ENCODE peak calls at places on chromosomes 11 and 22, in six cellular contexts. One of them, this sample, is unnamed.
A peak's percentile ranks its signal among the peaks of the same experiment; 100 is the strongest.

GRCh38 chr22:50576070-50576469 is 2.2 kb downstream of the CPT1B start:
- DNase-seq in H1: no peak
- DNase-seq in HCT116: peak; percentile 52
- DNase-seq in NT2/D1: no peak
- DNase-seq in GM12878: no peak
- DNase-seq in HepG2: peak; percentile 81
- DNase-seq in this sample: peak; percentile 79

GRCh38 chr11:44036811-44037657 is 10.7 kb upstream of the ACCSL start:
- DNase-seq in H1: peak; percentile 80
- DNase-seq in HCT116: peak; percentile 61
- DNase-seq in NT2/D1: peak; percentile 77
- DNase-seq in GM12878: peak; percentile 4
- DNase-seq in HepG2: peak; percentile 63
- DNase-seq in this sample: peak; percentile 69

GRCh38 chr11:65103476-65103875 is 7.5 kb downstream of the VPS51 start:
- DNase-seq in H1: no peak
- DNase-seq in HCT116: no peak
- DNase-seq in NT2/D1: no peak
- DNase-seq in GM12878: no peak
- DNase-seq in HepG2: no peak
- DNase-seq in this sample: no peak

GRCh38 chr11:58926695-58927094 is 12.6 kb upstream of the GLYATL1 start:
- DNase-seq in H1: no peak
- DNase-seq in HCT116: no peak
- DNase-seq in NT2/D1: no peak
- DNase-seq in GM12878: no peak
- DNase-seq in HepG2: no peak
- DNase-seq in this sample: no peak

GRCh38 chr22:24039046-24039445 is 27.9 kb downstream of the CABIN1 start:
- DNase-seq in H1: no peak
- DNase-seq in HCT116: no peak
- DNase-seq in NT2/D1: no peak
- DNase-seq in GM12878: no peak
- DNase-seq in HepG2: no peak
- DNase-seq in this sample: no peak

GRCh38 chr11:66291706-66292542 is at the start of gene TMEM151A:
- DNase-seq in H1: peak; percentile 63
- DNase-seq in HCT116: no peak
- DNase-seq in NT2/D1: no peak
- DNase-seq in GM12878: no peak
- DNase-seq in HepG2: no peak
- DNase-seq in this sample: no peak

GRCh38 chr11:129374993-129375721 is 491 bp upstream of the BARX2 start:
- DNase-seq in H1: peak; percentile 70
- DNase-seq in HCT116: no peak
- DNase-seq in NT2/D1: no peak
- DNase-seq in GM12878: no peak
- DNase-seq in HepG2: no peak
- DNase-seq in this sample: no peak

GRCh38 chr11:64229090-64229958 is 1.0 kb upstream of the DNAJC4 start:
- DNase-seq in H1: no peak
- DNase-seq in HCT116: no peak
- DNase-seq in NT2/D1: no peak
- DNase-seq in GM12878: no peak
- DNase-seq in HepG2: no peak
- DNase-seq in this sample: no peak

GRCh38 chr11:11717064-11717725 is 95.4 kb upstream of the GALNT18 start:
- DNase-seq in H1: no peak
- DNase-seq in HCT116: no peak
- DNase-seq in NT2/D1: no peak
- DNase-seq in GM12878: no peak
- DNase-seq in HepG2: no peak
- DNase-seq in this sample: no peak

GRCh38 chr22:32728291-32728690 is 73.2 kb upstream of the TIMP3 start:
- DNase-seq in H1: no peak
- DNase-seq in HCT116: no peak
- DNase-seq in NT2/D1: no peak
- DNase-seq in GM12878: no peak
- DNase-seq in HepG2: no peak
- DNase-seq in this sample: no peak

GRCh38 chr11:77819921-77820564 is 479 bp downstream of the RSF1 start:
- DNase-seq in H1: peak; percentile 83
- DNase-seq in HCT116: no peak
- DNase-seq in NT2/D1: peak; percentile 48
- DNase-seq in GM12878: no peak
- DNase-seq in HepG2: peak; percentile 9
- DNase-seq in this sample: peak; percentile 81

DNA sequence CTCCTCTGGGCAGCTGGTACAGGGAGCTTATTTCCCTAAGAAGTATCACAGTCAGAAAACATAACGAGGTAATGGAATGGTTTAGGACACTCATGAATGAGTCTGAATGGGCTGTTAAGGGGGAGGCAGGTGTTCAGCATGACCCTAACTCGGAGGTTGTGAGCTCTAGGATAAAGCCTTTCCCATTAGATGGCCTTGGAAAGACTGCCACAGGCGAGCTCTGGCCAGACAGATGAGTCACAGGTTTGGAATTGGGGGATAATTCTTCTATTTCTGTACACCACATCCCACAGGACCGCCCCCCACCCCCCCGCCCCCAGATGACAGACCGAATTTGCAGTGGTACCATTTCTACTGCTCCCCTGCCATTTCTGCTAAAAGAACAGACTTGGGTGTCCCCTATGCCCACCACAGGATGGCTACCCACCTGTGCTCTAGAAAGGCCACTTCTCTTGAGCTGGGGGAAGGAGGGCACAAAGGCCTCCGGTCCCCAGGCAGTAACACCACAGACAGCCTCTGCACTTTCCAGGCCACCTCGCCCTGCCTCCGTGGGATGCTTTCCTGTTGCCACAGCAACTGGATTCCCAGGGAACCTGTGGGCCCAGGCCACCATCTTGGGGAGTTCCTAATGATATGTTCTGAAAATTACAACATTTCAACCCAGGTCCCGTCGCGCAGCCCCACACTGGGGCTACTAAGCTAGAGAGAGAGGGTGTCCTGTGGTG is 76.7 kb downstream of the TRIM29 start:
- DNase-seq in H1: peak; percentile 43
- DNase-seq in HCT116: no peak
- DNase-seq in NT2/D1: no peak
- DNase-seq in GM12878: no peak
- DNase-seq in HepG2: no peak
- DNase-seq in this sample: no peak
- TF ChIP-seq ZNF274 in H1: no peak
- TF ChIP-seq ZNF274 in HCT116: no peak
- TF ChIP-seq ZNF274 in NT2/D1: no peak
- TF ChIP-seq ZNF274 in GM12878: no peak
- TF ChIP-seq ZNF274 in HepG2: no peak
- TF ChIP-seq ZNF274 in this sample: no peak

GRCh38 chr22:37010976-37011375 is 8.3 kb downstream of the TST start:
- DNase-seq in H1: no peak
- DNase-seq in HCT116: no peak
- DNase-seq in NT2/D1: no peak
- DNase-seq in GM12878: no peak
- DNase-seq in HepG2: no peak
- DNase-seq in this sample: no peak

GRCh38 chr22:37012262-37012904 is 6.9 kb downstream of the TST start:
- DNase-seq in H1: no peak
- DNase-seq in HCT116: no peak
- DNase-seq in NT2/D1: no peak
- DNase-seq in GM12878: no peak
- DNase-seq in HepG2: no peak
- DNase-seq in this sample: no peak

GRCh38 chr22:37011472-37011871 is 7.8 kb downstream of the TST start:
- DNase-seq in H1: no peak
- DNase-seq in HCT116: no peak
- DNase-seq in NT2/D1: no peak
- DNase-seq in GM12878: no peak
- DNase-seq in HepG2: no peak
- DNase-seq in this sample: no peak

GRCh38 chr22:37014415-37014806 is 4.8 kb downstream of the TST start:
- DNase-seq in H1: no peak
- DNase-seq in HCT116: no peak
- DNase-seq in NT2/D1: no peak
- DNase-seq in GM12878: no peak
- DNase-seq in HepG2: no peak
- DNase-seq in this sample: no peak

DNA sequence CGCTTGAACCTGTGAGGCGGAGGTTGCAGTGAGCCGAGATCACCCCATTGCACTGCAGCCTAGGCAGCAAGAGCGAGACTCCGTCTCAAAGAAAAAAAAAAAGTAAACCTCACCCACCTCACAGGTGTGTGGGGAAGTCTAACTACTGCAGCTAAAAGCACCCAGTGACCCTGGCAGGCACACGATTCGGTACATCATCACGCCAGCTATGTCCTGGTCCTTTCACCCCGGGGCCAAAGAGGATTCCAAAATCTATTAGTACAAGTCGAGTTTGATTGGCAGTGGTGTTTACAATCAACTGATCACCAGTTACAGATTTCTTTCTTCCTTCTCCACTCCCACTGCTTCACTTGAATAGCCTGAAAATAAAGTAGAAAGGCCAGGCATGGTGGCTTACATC is 6.3 kb downstream of the TST start:
- DNase-seq in H1: no peak
- DNase-seq in HCT116: no peak
- DNase-seq in NT2/D1: no peak
- DNase-seq in GM12878: no peak
- DNase-seq in HepG2: no peak
- DNase-seq in this sample: no peak
- TF ChIP-seq ZNF274 in H1: no peak
- TF ChIP-seq ZNF274 in HCT116: no peak
- TF ChIP-seq ZNF274 in NT2/D1: no peak
- TF ChIP-seq ZNF274 in GM12878: no peak
- TF ChIP-seq ZNF274 in HepG2: no peak
- TF ChIP-seq ZNF274 in this sample: no peak

GRCh38 chr11:126112547-126112946 is 49.9 kb upstream of the CDON start:
- DNase-seq in H1: no peak
- DNase-seq in HCT116: no peak
- DNase-seq in NT2/D1: no peak
- DNase-seq in GM12878: no peak
- DNase-seq in HepG2: no peak
- DNase-seq in this sample: no peak

GRCh38 chr11:126113012-126113411 is 50.3 kb upstream of the CDON start:
- DNase-seq in H1: no peak
- DNase-seq in HCT116: no peak
- DNase-seq in NT2/D1: no peak
- DNase-seq in GM12878: no peak
- DNase-seq in HepG2: no peak
- DNase-seq in this sample: no peak

GRCh38 chr11:126106929-126107328 is 44.3 kb upstream of the CDON start:
- DNase-seq in H1: no peak
- DNase-seq in HCT116: no peak
- DNase-seq in NT2/D1: no peak
- DNase-seq in GM12878: no peak
- DNase-seq in HepG2: no peak
- DNase-seq in this sample: no peak

GRCh38 chr11:126111458-126112116 is 48.9 kb upstream of the CDON start:
- DNase-seq in H1: no peak
- DNase-seq in HCT116: no peak
- DNase-seq in NT2/D1: no peak
- DNase-seq in GM12878: no peak
- DNase-seq in HepG2: no peak
- DNase-seq in this sample: no peak

GRCh38 chr11:126109941-126110731 is 47.5 kb upstream of the CDON start:
- DNase-seq in H1: no peak
- DNase-seq in HCT116: no peak
- DNase-seq in NT2/D1: no peak
- DNase-seq in GM12878: no peak
- DNase-seq in HepG2: no peak
- DNase-seq in this sample: no peak
- TF ChIP-seq ZNF274 in H1: no peak
- TF ChIP-seq ZNF274 in HCT116: no peak
- TF ChIP-seq ZNF274 in NT2/D1: no peak
- TF ChIP-seq ZNF274 in GM12878: no peak
- TF ChIP-seq ZNF274 in HepG2: no peak
- TF ChIP-seq ZNF274 in this sample: no peak

GRCh38 chr11:112563808-112564207 is 303.1 kb upstream of the PLET1 start:
- DNase-seq in H1: no peak
- DNase-seq in HCT116: no peak
- DNase-seq in NT2/D1: no peak
- DNase-seq in GM12878: no peak
- DNase-seq in HepG2: no peak
- DNase-seq in this sample: no peak
- TF ChIP-seq ZNF274 in H1: no peak
- TF ChIP-seq ZNF274 in HCT116: no peak
- TF ChIP-seq ZNF274 in NT2/D1: no peak
- TF ChIP-seq ZNF274 in GM12878: no peak
- TF ChIP-seq ZNF274 in HepG2: no peak
- TF ChIP-seq ZNF274 in this sample: no peak

GRCh38 chr22:48569476-48570233 is 1258.0 kb downstream of the BRD1 start:
- DNase-seq in H1: no peak
- DNase-seq in HCT116: no peak
- DNase-seq in NT2/D1: no peak
- DNase-seq in GM12878: no peak
- DNase-seq in HepG2: no peak
- DNase-seq in this sample: no peak

GRCh38 chr22:48565901-48566501 is 1261.7 kb downstream of the BRD1 start:
- DNase-seq in H1: no peak
- DNase-seq in HCT116: no peak
- DNase-seq in NT2/D1: no peak
- DNase-seq in GM12878: no peak
- DNase-seq in HepG2: no peak
- DNase-seq in this sample: no peak

GRCh38 chr22:48566741-48567140 is 1260.9 kb downstream of the BRD1 start:
- DNase-seq in H1: no peak
- DNase-seq in HCT116: no peak
- DNase-seq in NT2/D1: no peak
- DNase-seq in GM12878: no peak
- DNase-seq in HepG2: no peak
- DNase-seq in this sample: no peak

GRCh38 chr22:48568736-48569330 is 1258.8 kb downstream of the BRD1 start:
- DNase-seq in H1: no peak
- DNase-seq in HCT116: no peak
- DNase-seq in NT2/D1: no peak
- DNase-seq in GM12878: no peak
- DNase-seq in HepG2: no peak
- DNase-seq in this sample: no peak

DNA sequence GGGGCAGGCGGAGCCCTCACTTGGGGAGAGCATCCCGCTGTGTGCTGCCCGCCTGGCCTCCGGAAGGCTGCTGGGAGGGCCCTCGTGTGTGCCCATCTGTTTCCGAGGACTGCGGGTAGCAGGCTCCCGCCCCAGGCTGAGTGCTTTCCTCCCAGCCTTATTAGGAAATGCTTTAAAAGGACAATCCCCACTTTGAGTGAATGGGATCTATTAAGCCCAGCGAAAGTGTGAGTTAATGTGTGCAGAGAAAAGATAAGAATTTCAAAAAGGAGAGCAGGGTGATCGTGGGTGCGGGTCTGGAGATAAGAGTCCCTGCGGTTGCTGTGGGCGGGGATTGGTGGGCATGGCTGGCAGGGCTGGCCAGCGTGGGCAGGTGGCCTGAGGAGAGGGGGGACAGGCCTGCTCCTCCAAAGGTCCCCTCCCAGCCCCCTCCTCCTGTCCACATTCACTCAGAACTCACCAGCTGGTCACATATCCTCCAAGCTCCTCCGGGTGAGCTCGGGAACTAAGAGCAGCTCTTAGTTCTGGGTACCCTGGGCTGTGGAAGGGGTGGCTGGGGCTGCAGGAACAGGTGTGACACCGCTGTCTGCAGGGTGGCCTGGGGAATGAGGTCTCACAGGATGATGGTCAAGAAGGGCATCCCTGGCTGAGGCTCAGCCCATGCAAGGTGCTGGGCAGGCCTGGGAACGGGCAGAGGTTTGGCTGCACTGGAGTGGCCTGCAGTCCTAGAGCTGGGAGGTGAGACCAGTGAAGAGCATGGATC is 1260.3 kb downstream of the BRD1 start:
- DNase-seq in H1: no peak
- DNase-seq in HCT116: no peak
- DNase-seq in NT2/D1: no peak
- DNase-seq in GM12878: no peak
- DNase-seq in HepG2: no peak
- DNase-seq in this sample: no peak
- TF ChIP-seq ZNF274 in H1: no peak
- TF ChIP-seq ZNF274 in HCT116: no peak
- TF ChIP-seq ZNF274 in NT2/D1: no peak
- TF ChIP-seq ZNF274 in GM12878: no peak
- TF ChIP-seq ZNF274 in HepG2: no peak
- TF ChIP-seq ZNF274 in this sample: no peak

This sample was measured in K562.